ENCODE peak calls at places on chromosomes 7 and 10, in four cellular contexts. C is H9, R is neuronal stem cell, G is trophoblast cell. O is an unnamed sample.

GRCh38 chr10:59126992-59127391 is 49.5 kb upstream of the PHYHIPL start:
- DNase-seq in C (no peak), R (no peak), G (peak; percentile 61), O (no peak)

GRCh38 chr7:70215491-70215890 is 617.2 kb downstream of the AUTS2 start:
- DNase-seq in C (no peak), R (no peak), G (no peak), O (no peak)

GRCh38 chr7:158829021-158829341 is 328 bp downstream of the ESYT2 start:
- DNase-seq in C (peak; percentile 43), R (peak; percentile 51), G (peak; percentile 85), O (peak; percentile 75)

GRCh38 chr10:95445223-95445836 is 115.8 kb downstream of the SORBS1 start:
- DNase-seq in C (no peak), R (no peak), G (peak; percentile 46), O (peak; percentile 68)

GRCh38 chr10:93600861-93601773 is at the start of gene RBP4:
- DNase-seq in C (peak; percentile 33), R (no peak), G (peak; percentile 41), O (peak; percentile 37)

GRCh38 chr7:149778696-149779501 is 5.5 kb upstream of the ZNF467 start:
- DNase-seq in C (no peak), R (no peak), G (no peak), O (no peak)

GRCh38 chr7:151800861-151801260 is 76.1 kb downstream of the PRKAG2 start:
- DNase-seq in C (no peak), R (no peak), G (no peak), O (no peak)

GRCh38 chr7:27173412-27174076 is 576 bp downstream of the HOXA10 start:
- DNase-seq in C (peak; percentile 46), R (no peak), G (peak; percentile 40), O (peak; percentile 50)

GRCh38 chr10:119705434-119705831 is 20.4 kb upstream of the INPP5F start:
- DNase-seq in C (no peak), R (no peak), G (no peak), O (no peak)

GRCh38 chr10:17504547-17505245 is 50.3 kb upstream of the ST8SIA6 start:
- DNase-seq in C (no peak), R (no peak), G (peak; percentile 60), O (peak; percentile 71)

GRCh38 chr10:71068811-71069411 is 143.5 kb upstream of the UNC5B start:
- DNase-seq in C (no peak), R (no peak), G (no peak), O (peak; percentile 5)

GRCh38 chr7:142812437-142813215 is 41.9 kb downstream of the PRSS2 start:
- DNase-seq in C (no peak), R (no peak), G (peak; percentile 88), O (no peak)

GRCh38 chr7:120941064-120941463 is 9.5 kb upstream of the ING3 start:
- DNase-seq in C (no peak), R (no peak), G (peak; percentile 60), O (no peak)

GRCh38 chr10:33137356-33138007 is 179.5 kb upstream of the ITGB1 start:
- DNase-seq in C (no peak), R (no peak), G (no peak), O (no peak)

GRCh38 chr10:43262043-43262901 is 4.6 kb downstream of the RASGEF1A start:
- DNase-seq in C (peak; percentile 35), R (peak; percentile 73), G (no peak), O (no peak)

GRCh38 chr7:41584746-41585145 is 118.1 kb downstream of the INHBA start:
- DNase-seq in C (no peak), R (no peak), G (peak; percentile 96), O (peak; percentile 51)

GRCh38 chr7:107579546-107579880 is 533 bp upstream of the BCAP29 start:
- DNase-seq in C (no peak), R (no peak), G (peak; percentile 57), O (no peak)

GRCh38 chr7:29864668-29865067 is 58.4 kb downstream of the WIPF3 start:
- DNase-seq in C (no peak), R (no peak), G (no peak), O (no peak)

GRCh38 chr7:98168181-98168903 is 42.9 kb upstream of the BHLHA15 start:
- DNase-seq in C (peak; percentile 75), R (peak; percentile 67), G (peak; percentile 84), O (peak; percentile 69)

DNA sequence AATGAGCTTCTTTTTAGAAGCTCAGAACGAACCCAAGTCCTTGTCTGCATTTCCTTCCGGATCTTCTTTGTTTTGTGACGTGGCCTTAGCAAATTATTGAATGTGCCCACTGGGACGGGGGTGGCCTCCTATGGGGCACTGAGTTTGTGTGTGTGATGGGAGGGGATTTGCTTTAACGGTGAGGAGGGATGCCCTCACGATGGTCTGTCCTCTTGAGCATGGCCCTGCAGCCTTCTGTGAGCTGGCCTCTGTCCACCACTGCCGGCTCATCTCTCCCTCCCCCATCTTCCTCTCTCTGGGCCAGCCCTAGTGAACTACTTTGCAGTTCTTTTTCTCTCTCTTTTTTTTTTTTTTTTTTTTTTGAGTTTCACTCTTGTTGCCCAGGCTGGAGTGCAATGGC is 62.9 kb upstream of the MKRN1 start:
- DNase-seq in C (no peak), R (no peak), G (no peak), O (peak; percentile 65)
- H3K27ac ChIP-seq in C (peak overlapping the region; percentile 88), R (peak overlapping the region; percentile 98), G (peak overlapping the region; percentile 24), O (peak overlapping the region; percentile 96)

DNA sequence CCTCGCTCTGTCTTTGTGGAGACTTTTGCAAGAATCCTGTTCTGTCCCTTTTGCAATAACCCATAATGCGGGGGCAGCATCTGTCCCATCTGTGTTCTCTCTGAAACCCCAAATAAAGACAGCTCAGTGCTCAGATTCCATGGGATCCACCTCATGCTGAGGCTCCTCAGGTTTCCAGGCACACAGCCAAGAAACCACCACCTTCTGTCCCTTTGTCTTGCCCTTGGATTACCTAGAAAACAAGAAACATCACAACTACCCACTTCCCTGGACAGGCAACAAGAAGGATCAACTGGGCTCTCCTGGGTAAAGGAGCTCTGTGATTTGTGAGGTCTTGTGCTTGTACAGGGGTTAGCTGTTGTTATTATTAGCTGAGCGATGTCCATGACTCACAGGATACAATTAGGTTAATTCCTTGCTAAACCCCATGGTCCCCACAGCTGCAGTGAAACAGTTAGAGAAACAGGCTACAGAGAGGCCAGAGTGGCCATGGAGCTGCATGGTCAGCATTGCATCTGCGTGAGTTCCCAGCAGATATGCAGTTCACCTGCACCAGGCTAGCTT is 50.2 kb downstream of the CXCL12 start:
- DNase-seq in C (no peak), R (no peak), G (no peak), O (peak; percentile 86)
- H3K23ac ChIP-seq in C (no peak overlapping the region), R (no peak overlapping the region), G (no peak overlapping the region), O (no peak overlapping the region)

GRCh38 chr7:12788591-12788990 is 101.2 kb downstream of the ARL4A start:
- DNase-seq in C (no peak), R (no peak), G (no peak), O (no peak)
- H3K27ac ChIP-seq in C (no peak overlapping the region), R (no peak overlapping the region), G (no peak overlapping the region), O (no peak overlapping the region)

DNA sequence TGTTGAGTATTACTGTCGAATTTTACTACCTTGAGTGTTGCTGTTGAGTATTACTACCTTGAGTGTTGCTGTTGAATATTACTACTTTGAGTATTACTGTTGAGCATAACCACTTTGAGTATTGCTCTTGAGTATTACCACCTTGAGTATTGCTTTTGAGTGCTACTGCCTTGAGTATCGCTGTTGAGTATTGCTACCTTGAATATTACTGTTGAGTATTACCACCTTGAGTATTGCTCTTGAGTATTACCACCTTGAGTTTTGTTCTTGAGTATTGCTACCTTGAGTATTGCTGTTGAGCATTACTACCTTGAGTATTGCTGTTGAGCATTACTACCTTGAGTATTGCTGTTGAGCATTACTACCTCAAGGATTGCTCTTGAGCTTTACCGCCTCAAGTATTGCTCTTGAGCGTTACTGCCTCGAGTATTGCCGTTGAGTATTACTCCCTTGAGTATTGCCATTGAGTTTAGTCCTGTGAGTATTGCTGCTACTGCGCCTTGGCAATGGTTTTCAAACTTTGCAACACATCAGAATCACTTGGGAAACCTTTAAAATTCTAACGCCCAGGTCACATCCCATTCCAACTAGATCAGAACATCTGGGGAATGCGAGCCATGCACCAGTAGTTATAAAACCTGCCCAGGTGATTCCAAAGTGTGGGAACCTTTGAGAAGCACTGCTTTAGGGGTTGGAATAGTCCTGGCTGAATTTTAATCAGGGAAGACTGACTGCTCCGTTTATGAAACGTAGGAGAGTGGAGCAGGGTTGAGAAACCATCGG is 61.7 kb downstream of the TCF7L2 start:
- DNase-seq in C (no peak), R (no peak), G (peak; percentile 75), O (no peak)
- H3K23ac ChIP-seq in C (no peak overlapping the region), R (no peak overlapping the region), G (no peak overlapping the region), O (no peak overlapping the region)

GRCh38 chr7:116807011-116807560 is 55.3 kb upstream of the CAPZA2 start:
- DNase-seq in C (no peak), R (no peak), G (peak; percentile 66), O (no peak)

GRCh38 chr7:116811768-116812167 is 50.6 kb upstream of the CAPZA2 start:
- DNase-seq in C (no peak), R (no peak), G (no peak), O (no peak)

GRCh38 chr7:116809636-116810266 is 52.6 kb upstream of the CAPZA2 start:
- DNase-seq in C (no peak), R (peak; percentile 48), G (peak; percentile 89), O (peak; percentile 69)

GRCh38 chr7:116812905-116813304 is 49.5 kb upstream of the CAPZA2 start:
- DNase-seq in C (no peak), R (no peak), G (no peak), O (no peak)

GRCh38 chr7:116810267-116811116 is 51.9 kb upstream of the CAPZA2 start:
- DNase-seq in C (no peak), R (no peak), G (peak; percentile 65), O (peak; percentile 26)
- H3K27ac ChIP-seq in C (no peak overlapping the region), R (no peak overlapping the region), G (no peak overlapping the region), O (peak overlapping the region; percentile 22)

DNA sequence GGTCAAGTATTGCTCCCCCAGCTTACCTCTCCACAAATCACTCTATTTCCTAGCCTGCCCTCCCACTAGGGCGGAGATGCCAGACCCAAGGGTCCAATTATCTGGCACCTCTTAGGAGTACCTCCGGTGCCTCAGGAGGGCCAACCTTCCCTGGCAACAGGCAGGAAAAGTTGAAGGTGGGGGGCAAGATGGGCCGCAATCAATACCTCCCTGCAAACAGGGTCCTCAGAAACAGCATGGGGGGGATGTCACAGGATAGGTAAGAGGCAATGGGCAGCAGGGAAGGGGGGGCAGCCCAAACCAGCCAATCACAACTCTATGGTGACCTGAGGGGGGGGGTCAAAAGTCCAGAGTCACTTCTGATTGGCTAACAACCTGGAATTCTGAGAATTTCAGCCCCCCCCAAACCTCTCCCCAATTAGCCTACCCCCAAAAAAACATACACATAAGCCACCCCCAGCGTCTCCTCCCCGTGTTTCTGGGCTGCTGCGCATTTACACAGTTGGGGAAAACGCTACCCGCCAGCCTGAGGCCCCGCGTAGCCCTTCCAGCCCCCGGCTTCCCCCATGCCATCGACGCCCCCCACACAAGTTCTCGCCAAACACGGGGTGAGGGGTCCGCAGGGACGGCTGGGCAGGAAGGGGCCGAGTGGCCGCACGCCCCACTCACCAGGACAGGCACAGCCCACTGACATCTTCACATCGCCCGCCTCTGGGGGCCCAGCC is 589 bp downstream of the LDB1 start:
- DNase-seq in C (peak; percentile 80), R (peak; percentile 48), G (peak; percentile 24), O (peak; percentile 80)
- H3K23ac ChIP-seq in C (no peak overlapping the region), R (peak overlapping the region; percentile 94), G (no peak overlapping the region), O (peak overlapping the region; percentile 39)

O was measured in mesenchymal stem cell.